ENCODE peak calls at places on chromosomes 5 and 9, in six cellular contexts. D, A, Q, X, J and C are unnamed samples.

GRCh38 chr5:74017112-74017511 is 391.1 kb downstream of the ARHGEF28 start:
- DNase-seq in J (no peak), D (no peak), X (no peak), A (peak; percentile 24), Q (no peak), C (peak; percentile 43)

GRCh38 chr5:113034182-113034773 is 57.7 kb downstream of the DCP2 start:
- DNase-seq in A (peak; percentile 77), Q (no peak), D (no peak), J (no peak), X (no peak), C (peak; percentile 92)

GRCh38 chr5:134070979-134071849 is 43.3 kb upstream of the TCF7 start:
- DNase-seq in D (peak; percentile 29), X (peak; percentile 66), J (peak; percentile 23), A (no peak), Q (no peak), C (no peak)

GRCh38 chr5:73253047-73253660 is 80.2 kb downstream of the TMEM174 start:
- DNase-seq in D (no peak), J (no peak), Q (no peak), A (no peak), X (no peak), C (no peak)

GRCh38 chr5:181045316-181045715 is 5.2 kb downstream of the BTNL9 start:
- DNase-seq in J (peak; percentile 11), D (no peak), Q (no peak), X (no peak), A (no peak), C (no peak)

GRCh38 chr5:127884416-127884815 is 181.2 kb downstream of the CCDC192 start:
- DNase-seq in D (no peak), Q (no peak), A (no peak), X (no peak), J (no peak), C (no peak)

GRCh38 chr5:131610198-131611063 is 24.6 kb downstream of the RAPGEF6 start:
- DNase-seq in A (peak; percentile 69), Q (no peak), D (peak; percentile 13), X (no peak), J (no peak), C (peak; percentile 63)

GRCh38 chr9:36443581-36443980 is 43.5 kb upstream of the RNF38 start:
- DNase-seq in A (peak; percentile 46), X (no peak), J (no peak), D (no peak), Q (no peak), C (no peak)

GRCh38 chr9:90287567-90288274 is 354.9 kb downstream of the DIRAS2 start:
- DNase-seq in X (no peak), A (no peak), J (no peak), D (no peak), Q (no peak), C (no peak)

GRCh38 chr9:75626860-75627259 is 263.6 kb upstream of the PCSK5 start:
- DNase-seq in J (no peak), X (no peak), Q (no peak), A (no peak), D (no peak), C (no peak)

GRCh38 chr9:17802249-17802857 is 223.5 kb downstream of the SH3GL2 start:
- DNase-seq in J (peak; percentile 34), X (no peak), Q (no peak), A (peak; percentile 50), D (no peak), C (peak; percentile 16)

GRCh38 chr9:110104201-110104845 is 103.6 kb downstream of the C9orf152 start:
- DNase-seq in D (no peak), X (no peak), A (peak; percentile 41), J (no peak), Q (no peak), C (no peak)

GRCh38 chr9:91972076-91972626 is 22.1 kb upstream of the ROR2 start:
- DNase-seq in D (peak; percentile 22), A (no peak), J (no peak), X (no peak), Q (no peak), C (no peak)

GRCh38 chr9:88824711-88825110 is 166.6 kb upstream of the S1PR3 start:
- DNase-seq in D (no peak), X (no peak), J (peak; percentile 34), A (peak; percentile 41), Q (no peak), C (no peak)

GRCh38 chr9:79610019-79610760 is 38.4 kb downstream of the TLE4 start:
- DNase-seq in J (peak; percentile 13), A (peak; percentile 87), D (no peak), Q (no peak), X (peak; percentile 10), C (peak; percentile 76)

GRCh38 chr5:107670927-107671741 is at the start of gene EFNA5:
- DNase-seq in X (peak; percentile 71), D (peak; percentile 77), Q (peak; percentile 38), A (peak; percentile 76), J (peak; percentile 16), C (no peak)

GRCh38 chr5:34686762-34687268 is 30.7 kb downstream of the RAI14 start:
- DNase-seq in D (peak; percentile 90), X (no peak), A (peak; percentile 64), Q (peak; percentile 85), J (peak; percentile 50), C (peak; percentile 88)

GRCh38 chr9:70442328-70442848 is 27.9 kb upstream of the KLF9 start:
- DNase-seq in D (no peak), A (no peak), Q (no peak), X (no peak), J (no peak), C (no peak)

GRCh38 chr9:133994359-133995011 is 2.4 kb upstream of the VAV2 start:
- DNase-seq in J (peak; percentile 73), A (peak; percentile 87), D (peak; percentile 86), Q (peak; percentile 79), X (peak; percentile 95), C (peak; percentile 42)

GRCh38 chr9:123059472-123060220 is 26.2 kb downstream of the GPR21 start:
- DNase-seq in A (no peak), X (no peak), D (no peak), J (no peak), Q (no peak), C (no peak)

GRCh38 chr5:133235696-133236426 is 184.0 kb downstream of the HSPA4 start:
- DNase-seq in A (no peak), X (no peak), D (no peak), Q (no peak), J (no peak), C (no peak)

GRCh38 chr9:21964925-21965385 is 29.2 kb downstream of the CDKN2A start:
- DNase-seq in J (no peak), D (no peak), Q (no peak), X (peak; percentile 25), A (peak; percentile 65), C (no peak)

GRCh38 chr5:19047277-19047676 is 940.7 kb downstream of the CDH18 start:
- DNase-seq in D (no peak), A (no peak), X (no peak), Q (no peak), J (no peak), C (no peak)

GRCh38 chr9:135703726-135704125 is 1.7 kb downstream of the KCNT1 start:
- DNase-seq in A (no peak), Q (no peak), X (peak; percentile 34), D (no peak), J (no peak), C (no peak)

GRCh38 chr5:169221519-169221918 is 79.4 kb downstream of the SLIT3 start:
- DNase-seq in D (no peak), Q (no peak), X (no peak), A (no peak), J (no peak), C (no peak)

GRCh38 chr5:154865466-154866184 is 7.2 kb downstream of the CNOT8 start:
- DNase-seq in J (no peak), A (no peak), X (no peak), D (no peak), Q (no peak), C (no peak)

GRCh38 chr9:27514551-27514950 is 9.5 kb upstream of the IFNK start:
- DNase-seq in J (no peak), X (no peak), D (no peak), A (no peak), Q (no peak), C (no peak)

GRCh38 chr9:4630836-4631235 is 31.3 kb upstream of the PLPP6 start:
- DNase-seq in D (no peak), J (peak; percentile 41), X (no peak), A (no peak), Q (no peak), C (no peak)
- TF ChIP-seq CTCF in D (no peak), J (no peak), X (no peak), A (no peak), Q (no peak), C (no peak)

DNA sequence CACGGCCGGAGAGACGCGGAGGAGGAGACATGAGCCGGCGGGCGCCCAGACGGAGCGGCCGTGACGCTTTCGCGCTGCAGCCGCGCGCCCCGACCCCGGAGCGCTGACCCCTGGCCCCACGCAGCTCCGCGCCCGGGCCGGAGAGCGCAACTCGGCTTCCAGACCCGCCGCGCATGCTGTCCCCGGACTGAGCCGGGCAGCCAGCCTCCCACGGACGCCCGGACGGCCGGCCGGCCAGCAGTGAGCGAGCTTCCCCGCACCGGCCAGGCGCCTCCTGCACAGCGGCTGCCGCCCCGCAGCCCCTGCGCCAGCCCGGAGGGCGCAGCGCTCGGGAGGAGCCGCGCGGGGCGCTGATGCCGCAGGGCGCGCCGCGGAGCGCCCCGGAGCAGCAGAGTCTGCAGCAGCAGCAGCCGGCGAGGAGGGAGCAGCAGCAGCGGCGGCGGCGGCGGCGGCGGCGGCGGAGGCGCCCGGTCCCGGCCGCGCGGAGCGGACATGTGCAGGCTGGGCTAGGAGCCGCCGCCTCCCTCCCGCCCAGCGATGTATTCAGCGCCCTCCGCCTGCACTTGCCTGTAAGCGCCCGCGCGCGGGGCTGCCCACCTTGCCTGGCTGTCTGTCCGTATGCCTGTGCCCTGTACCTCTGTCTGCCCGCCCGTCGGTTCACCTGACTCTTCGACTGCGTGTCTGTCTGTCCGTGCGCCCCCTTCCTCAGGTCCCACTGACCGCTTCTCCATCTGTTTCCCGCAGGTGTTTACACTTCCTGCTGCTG is 399 bp downstream of the FGF18 start:
- DNase-seq in Q (no peak), D (peak; percentile 69), X (peak; percentile 76), J (no peak), A (peak; percentile 57), C (no peak)
- TF ChIP-seq CTCF in Q (no peak), D (no peak), X (no peak), J (no peak), A (no peak), C (no peak)

GRCh38 chr5:149005077-149005892 is 57.6 kb downstream of the SH3TC2 start:
- DNase-seq in X (no peak), Q (no peak), A (peak; percentile 93), D (no peak), J (no peak), C (peak; percentile 54)

GRCh38 chr5:149002053-149002452 is 60.8 kb downstream of the SH3TC2 start:
- DNase-seq in J (peak; percentile 27), A (peak; percentile 98), X (peak; percentile 51), D (peak; percentile 94), Q (peak; percentile 39), C (peak; percentile 98)

GRCh38 chr5:149004559-149004958 is 58.3 kb downstream of the SH3TC2 start:
- DNase-seq in J (no peak), A (no peak), X (no peak), D (no peak), Q (no peak), C (no peak)

GRCh38 chr5:149001154-149001553 is 61.7 kb downstream of the SH3TC2 start:
- DNase-seq in J (no peak), A (no peak), Q (no peak), X (no peak), D (no peak), C (no peak)

GRCh38 chr5:149002761-149003689 is 59.8 kb downstream of the SH3TC2 start:
- DNase-seq in Q (no peak), J (no peak), X (no peak), A (peak; percentile 76), D (peak; percentile 26), C (peak; percentile 78)
- TF ChIP-seq CTCF in Q (no peak), J (no peak), X (no peak), A (no peak), D (no peak), C (peak; percentile 66)

GRCh38 chr5:32585122-32585445 is 273 bp upstream of the SUB1 start:
- DNase-seq in J (no peak), Q (no peak), D (no peak), A (no peak), X (no peak), C (no peak)
- TF ChIP-seq CTCF in J (no peak), Q (no peak), D (no peak), A (no peak), X (no peak), C (no peak)